ENCODE peak calls at places on chromosome 2, in six cellular contexts. One of them, this sample, is unnamed.

GRCh38 chr2:121506187-121506586 is 24.5 kb upstream of the RNU4ATAC start:
- DNase-seq in transverse colon: no peak
- DNase-seq in upper lobe of left lung: no peak
- DNase-seq in HCT116: no peak
- DNase-seq in IMR-90: no peak
- DNase-seq in tibial nerve: no peak
- DNase-seq in this sample: no peak

GRCh38 chr2:212723226-212723625 is 184.6 kb upstream of the ERBB4 start:
- DNase-seq in upper lobe of left lung: no peak
- DNase-seq in HCT116: no peak
- DNase-seq in transverse colon: no peak
- DNase-seq in tibial nerve: no peak
- DNase-seq in IMR-90: peak; percentile 62
- DNase-seq in this sample: no peak

GRCh38 chr2:49988816-49989215 is 834.5 kb upstream of the FSHR start:
- DNase-seq in upper lobe of left lung: no peak
- DNase-seq in transverse colon: no peak
- DNase-seq in HCT116: no peak
- DNase-seq in IMR-90: no peak
- DNase-seq in tibial nerve: no peak
- DNase-seq in this sample: no peak

GRCh38 chr2:176172007-176172747 is 15.1 kb downstream of the HOXD3 start:
- DNase-seq in IMR-90: no peak
- DNase-seq in tibial nerve: no peak
- DNase-seq in transverse colon: no peak
- DNase-seq in HCT116: no peak
- DNase-seq in upper lobe of left lung: no peak
- DNase-seq in this sample: no peak

GRCh38 chr2:121273116-121273515 is 11.9 kb downstream of the TFCP2L1 start:
- DNase-seq in IMR-90: no peak
- DNase-seq in tibial nerve: no peak
- DNase-seq in HCT116: no peak
- DNase-seq in transverse colon: peak; percentile 23
- DNase-seq in upper lobe of left lung: no peak
- DNase-seq in this sample: no peak

GRCh38 chr2:85851253-85851955 is 37.4 kb downstream of the ST3GAL5 start:
- DNase-seq in upper lobe of left lung: no peak
- DNase-seq in IMR-90: no peak
- DNase-seq in transverse colon: peak; percentile 35
- DNase-seq in tibial nerve: no peak
- DNase-seq in HCT116: no peak
- DNase-seq in this sample: no peak

GRCh38 chr2:161418275-161418714 is 2.2 kb downstream of the TBR1 start:
- DNase-seq in transverse colon: no peak
- DNase-seq in HCT116: no peak
- DNase-seq in tibial nerve: no peak
- DNase-seq in upper lobe of left lung: no peak
- DNase-seq in IMR-90: no peak
- DNase-seq in this sample: no peak

GRCh38 chr2:94622113-94622618 is 249.1 kb upstream of the TEKT4 start:
- DNase-seq in tibial nerve: no peak
- DNase-seq in HCT116: no peak
- DNase-seq in transverse colon: no peak
- DNase-seq in IMR-90: no peak
- DNase-seq in upper lobe of left lung: no peak
- DNase-seq in this sample: no peak

GRCh38 chr2:128390991-128391630 is 72.4 kb upstream of the HS6ST1 start:
- DNase-seq in tibial nerve: no peak
- DNase-seq in HCT116: no peak
- DNase-seq in transverse colon: no peak
- DNase-seq in upper lobe of left lung: peak; percentile 1
- DNase-seq in IMR-90: no peak
- DNase-seq in this sample: peak; percentile 12

GRCh38 chr2:174590346-174590745 is 7.3 kb downstream of the WIPF1 start:
- DNase-seq in tibial nerve: no peak
- DNase-seq in transverse colon: no peak
- DNase-seq in upper lobe of left lung: no peak
- DNase-seq in HCT116: no peak
- DNase-seq in IMR-90: no peak
- DNase-seq in this sample: no peak

GRCh38 chr2:73830871-73831401 is 2.2 kb downstream of the STAMBP start:
- DNase-seq in transverse colon: no peak
- DNase-seq in IMR-90: peak; percentile 91
- DNase-seq in HCT116: no peak
- DNase-seq in tibial nerve: no peak
- DNase-seq in upper lobe of left lung: no peak
- DNase-seq in this sample: no peak

GRCh38 chr2:170715062-170715931 is at the start of gene SP5:
- DNase-seq in tibial nerve: peak; percentile 30
- DNase-seq in upper lobe of left lung: peak; percentile 71
- DNase-seq in transverse colon: peak; percentile 44
- DNase-seq in IMR-90: peak; percentile 29
- DNase-seq in HCT116: peak; percentile 35
- DNase-seq in this sample: peak; percentile 65

GRCh38 chr2:74845217-74845751 is 11.4 kb downstream of the HK2 start:
- DNase-seq in tibial nerve: peak; percentile 32
- DNase-seq in transverse colon: peak; percentile 88
- DNase-seq in upper lobe of left lung: peak; percentile 97
- DNase-seq in HCT116: peak; percentile 91
- DNase-seq in IMR-90: peak; percentile 94
- DNase-seq in this sample: peak; percentile 73

GRCh38 chr2:165475270-165476004 is 5.9 kb downstream of the CSRNP3 start:
- DNase-seq in IMR-90: no peak
- DNase-seq in transverse colon: no peak
- DNase-seq in upper lobe of left lung: no peak
- DNase-seq in tibial nerve: no peak
- DNase-seq in HCT116: no peak
- DNase-seq in this sample: no peak

GRCh38 chr2:168773719-168774521 is 28.5 kb upstream of the NOSTRIN start:
- DNase-seq in HCT116: peak; percentile 52
- DNase-seq in IMR-90: peak; percentile 67
- DNase-seq in transverse colon: peak; percentile 66
- DNase-seq in tibial nerve: no peak
- DNase-seq in upper lobe of left lung: peak; percentile 66
- DNase-seq in this sample: peak; percentile 76

GRCh38 chr2:160292225-160292624 is 92.2 kb upstream of the ITGB6 start:
- DNase-seq in transverse colon: no peak
- DNase-seq in HCT116: no peak
- DNase-seq in IMR-90: peak; percentile 36
- DNase-seq in tibial nerve: no peak
- DNase-seq in upper lobe of left lung: no peak
- DNase-seq in this sample: no peak

GRCh38 chr2:230865324-230865765 is 603 bp downstream of the ITM2C start:
- DNase-seq in transverse colon: peak; percentile 45
- DNase-seq in HCT116: no peak
- DNase-seq in upper lobe of left lung: no peak
- DNase-seq in tibial nerve: no peak
- DNase-seq in IMR-90: no peak
- DNase-seq in this sample: no peak

GRCh38 chr2:46800218-46800617 is 115.4 kb downstream of the MCFD2 start:
- DNase-seq in tibial nerve: no peak
- DNase-seq in transverse colon: no peak
- DNase-seq in HCT116: no peak
- DNase-seq in IMR-90: peak; percentile 62
- DNase-seq in upper lobe of left lung: no peak
- DNase-seq in this sample: no peak

GRCh38 chr2:136116813-136117390 is 1.0 kb downstream of the CXCR4 start:
- DNase-seq in upper lobe of left lung: no peak
- DNase-seq in tibial nerve: no peak
- DNase-seq in transverse colon: peak; percentile 44
- DNase-seq in HCT116: no peak
- DNase-seq in IMR-90: no peak
- DNase-seq in this sample: peak; percentile 64

GRCh38 chr2:207372483-207372882 is 157.3 kb upstream of the CREB1 start:
- DNase-seq in upper lobe of left lung: no peak
- DNase-seq in transverse colon: no peak
- DNase-seq in tibial nerve: no peak
- DNase-seq in IMR-90: no peak
- DNase-seq in HCT116: no peak
- DNase-seq in this sample: no peak

GRCh38 chr2:197793456-197793855 is 8.3 kb upstream of the BOLL start:
- DNase-seq in upper lobe of left lung: no peak
- DNase-seq in tibial nerve: no peak
- DNase-seq in IMR-90: no peak
- DNase-seq in transverse colon: no peak
- DNase-seq in HCT116: no peak
- DNase-seq in this sample: no peak

DNA sequence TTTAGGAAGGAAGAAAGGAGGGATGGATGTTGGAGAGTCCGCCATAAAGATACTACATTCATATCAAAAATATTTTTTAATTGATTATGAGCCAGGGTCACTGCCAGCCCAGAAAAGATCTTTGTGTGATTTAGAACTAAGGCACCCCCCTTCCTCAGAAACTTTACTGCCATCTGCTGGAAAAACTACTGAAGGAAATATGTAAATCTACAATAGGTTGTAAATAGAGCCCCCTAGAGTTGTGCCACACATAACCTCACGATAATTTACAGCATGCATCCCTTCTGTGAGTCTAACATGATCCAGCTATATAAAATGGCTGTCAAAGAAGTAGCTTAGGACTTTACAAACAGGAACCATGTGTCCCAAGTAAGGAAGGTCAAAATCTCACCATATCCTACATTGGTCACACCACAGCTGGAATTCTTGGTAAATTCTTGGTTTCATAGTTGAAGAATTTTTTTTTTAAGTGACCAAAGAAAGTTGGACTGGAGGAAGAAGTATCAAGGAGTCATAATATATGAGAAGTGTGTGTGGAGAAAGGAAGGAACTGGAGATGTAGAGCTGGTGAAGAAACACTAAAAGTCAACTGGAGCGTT is 152.5 kb downstream of the CYP26B1 start:
- DNase-seq in tibial nerve: no peak
- DNase-seq in HCT116: peak; percentile 27
- DNase-seq in transverse colon: no peak
- DNase-seq in upper lobe of left lung: no peak
- DNase-seq in IMR-90: peak; percentile 5
- DNase-seq in this sample: no peak
- TF ChIP-seq CTCF in tibial nerve: no peak
- TF ChIP-seq CTCF in HCT116: peak; percentile 49
- TF ChIP-seq CTCF in transverse colon: peak; percentile 22
- TF ChIP-seq CTCF in upper lobe of left lung: no peak
- TF ChIP-seq CTCF in IMR-90: peak; percentile 45
- TF ChIP-seq CTCF in this sample: peak; percentile 60

GRCh38 chr2:28751102-28751955 is at the start of gene PPP1CB:
- DNase-seq in tibial nerve: peak; percentile 89
- DNase-seq in transverse colon: peak; percentile 97
- DNase-seq in upper lobe of left lung: peak; percentile 97
- DNase-seq in HCT116: peak; percentile 88
- DNase-seq in IMR-90: peak; percentile 96
- DNase-seq in this sample: peak; percentile 98
- TF ChIP-seq POLR2A in tibial nerve: peak; percentile 88
- TF ChIP-seq POLR2A in transverse colon: peak; percentile 93
- TF ChIP-seq POLR2A in upper lobe of left lung: peak; percentile 96
- TF ChIP-seq POLR2A in HCT116: peak; percentile 89
- TF ChIP-seq POLR2A in IMR-90: peak; percentile 72
- TF ChIP-seq POLR2A in this sample: peak; percentile 88

GRCh38 chr2:147197754-147198153 is 647.1 kb upstream of the ACVR2A start:
- DNase-seq in transverse colon: no peak
- DNase-seq in tibial nerve: no peak
- DNase-seq in HCT116: no peak
- DNase-seq in IMR-90: no peak
- DNase-seq in upper lobe of left lung: no peak
- DNase-seq in this sample: no peak
- H3K9me3 ChIP-seq in transverse colon: no peaks in the 10 kb centered on the region
- H3K9me3 ChIP-seq in tibial nerve: no peaks in the 10 kb centered on the region
- H3K9me3 ChIP-seq in HCT116: no peaks in the 10 kb centered on the region
- H3K9me3 ChIP-seq in IMR-90: no peaks in the 10 kb centered on the region
- H3K9me3 ChIP-seq in upper lobe of left lung: no peaks in the 10 kb centered on the region
- H3K9me3 ChIP-seq in this sample: no peaks in the 10 kb centered on the region

DNA sequence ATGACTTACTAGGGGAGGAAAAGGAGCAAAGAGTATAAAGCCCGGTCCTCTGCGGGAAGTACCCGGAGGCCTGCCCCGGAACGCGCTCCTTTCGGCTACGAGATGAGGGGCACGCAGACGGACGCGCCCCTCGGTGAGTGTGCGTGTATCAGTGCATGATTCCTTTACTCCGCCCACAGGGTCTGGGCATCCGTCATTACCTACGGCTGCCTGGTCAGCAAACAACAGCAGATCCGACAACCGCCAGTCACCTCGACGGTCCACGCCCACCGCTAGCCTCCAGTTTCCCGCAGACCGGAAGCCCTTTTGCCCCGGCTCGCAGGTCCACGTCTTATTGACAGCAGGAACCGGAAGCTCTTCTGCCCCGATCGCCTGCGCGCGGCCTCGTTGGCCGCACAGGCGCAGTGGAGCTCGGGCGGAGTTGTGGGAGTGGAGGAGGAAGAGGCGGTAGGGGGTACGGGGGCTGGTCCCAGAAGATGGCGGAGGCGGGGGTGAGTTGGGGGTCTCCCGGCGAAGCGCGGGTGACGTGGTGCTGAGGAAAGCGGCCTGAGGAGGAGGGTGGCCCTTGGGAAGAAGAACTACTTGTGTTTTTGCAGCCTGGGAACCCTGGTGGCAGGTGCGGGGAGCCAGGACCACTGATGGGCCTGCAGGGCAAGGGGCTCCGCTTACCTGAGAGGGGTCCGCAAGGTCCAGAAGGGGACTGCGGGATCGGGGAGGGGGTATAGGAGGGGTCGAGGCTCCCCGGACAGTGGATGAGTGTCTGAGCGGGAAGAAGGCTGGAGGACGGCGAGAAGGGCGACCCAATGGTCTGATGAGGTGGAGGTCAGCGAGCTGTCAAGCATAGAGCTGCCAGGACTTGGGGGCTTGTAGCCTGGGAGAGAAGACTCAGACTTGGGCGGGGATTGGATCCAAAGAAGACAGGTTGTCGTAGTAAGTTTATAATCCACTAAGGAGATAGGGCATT is at the start of gene INSIG2:
- DNase-seq in upper lobe of left lung: peak; percentile 98
- DNase-seq in HCT116: peak; percentile 97
- DNase-seq in IMR-90: peak; percentile 91
- DNase-seq in tibial nerve: peak; percentile 71
- DNase-seq in transverse colon: peak; percentile 96
- DNase-seq in this sample: peak; percentile 97
- TF ChIP-seq CTCF in upper lobe of left lung: peak; percentile 17
- TF ChIP-seq CTCF in HCT116: peak; percentile 15
- TF ChIP-seq CTCF in IMR-90: no peak
- TF ChIP-seq CTCF in tibial nerve: no peak
- TF ChIP-seq CTCF in transverse colon: peak; percentile 10
- TF ChIP-seq CTCF in this sample: no peak

GRCh38 chr2:200811336-200812121 is at the start of gene BZW1:
- DNase-seq in IMR-90: peak; percentile 96
- DNase-seq in tibial nerve: peak; percentile 91
- DNase-seq in upper lobe of left lung: peak; percentile 94
- DNase-seq in HCT116: peak; percentile 92
- DNase-seq in transverse colon: peak; percentile 97
- DNase-seq in this sample: peak; percentile 98
- TF ChIP-seq POLR2A in IMR-90: peak; percentile 98
- TF ChIP-seq POLR2A in tibial nerve: peak; percentile 82
- TF ChIP-seq POLR2A in upper lobe of left lung: peak; percentile 97
- TF ChIP-seq POLR2A in HCT116: peak; percentile 74
- TF ChIP-seq POLR2A in transverse colon: peak; percentile 99
- TF ChIP-seq POLR2A in this sample: peak; percentile 98

GRCh38 chr2:132469095-132469494 is 52.5 kb downstream of the GPR39 start:
- DNase-seq in IMR-90: no peak
- DNase-seq in transverse colon: no peak
- DNase-seq in tibial nerve: no peak
- DNase-seq in upper lobe of left lung: no peak
- DNase-seq in HCT116: no peak
- DNase-seq in this sample: no peak
- H3K9me3 ChIP-seq in IMR-90: peaks cover 27% of the 10 kb centered on the region
- H3K9me3 ChIP-seq in transverse colon: peaks cover 37% of the 10 kb centered on the region
- H3K9me3 ChIP-seq in tibial nerve: peaks cover 43% of the 10 kb centered on the region
- H3K9me3 ChIP-seq in upper lobe of left lung: peaks cover 14% of the 10 kb centered on the region
- H3K9me3 ChIP-seq in HCT116: peaks cover 9% of the 10 kb centered on the region
- H3K9me3 ChIP-seq in this sample: peaks cover 18% of the 10 kb centered on the region

This sample was measured in right lobe of liver.